ENCODE peak calls at places on chromosomes 4 and X, in seven cellular contexts. V is trophoblast cell, P is IMR-90, Q is mesendoderm, R is mesenchymal stem cell, K is H9, U is H1. F is an unnamed sample.

GRCh38 chrX:11784543-11784942 is 26.5 kb downstream of the MSL3 start:
- DNase-seq in K (no peak), V (no peak), U (no peak), P (no peak), R (no peak), Q (no peak), F (no peak)

GRCh38 chrX:134990475-134991473 is at the start of gene SMIM10:
- DNase-seq in P (peak; percentile 79), K (peak; percentile 45), Q (peak; percentile 53), U (peak; percentile 55), V (peak; percentile 74), R (peak; percentile 83), F (no peak)

GRCh38 chrX:45598841-45599240 is 398.2 kb upstream of the DIPK2B start:
- DNase-seq in K (no peak), R (peak; percentile 36), U (no peak), P (peak; percentile 74), Q (no peak), V (no peak), F (no peak)

GRCh38 chr4:81607947-81608346 is 136.2 kb upstream of the RASGEF1B start:
- DNase-seq in K (no peak), R (peak; percentile 1), P (no peak), V (no peak), U (no peak), Q (no peak), F (no peak)

GRCh38 chr4:98682719-98683118 is 24.3 kb upstream of the TSPAN5 start:
- DNase-seq in R (peak; percentile 46), K (no peak), V (peak; percentile 64), U (no peak), Q (no peak), P (peak; percentile 61), F (no peak)

GRCh38 chr4:169282429-169283113 is 11.8 kb upstream of the SH3RF1 start:
- DNase-seq in P (peak; percentile 78), V (no peak), U (no peak), K (no peak), Q (no peak), R (no peak), F (no peak)

GRCh38 chr4:185625503-185625902 is 90.2 kb upstream of the PDLIM3 start:
- DNase-seq in P (no peak), R (no peak), V (no peak), Q (no peak), U (no peak), K (no peak), F (no peak)

GRCh38 chr4:110780538-110780937 is 157.7 kb upstream of the PITX2 start:
- DNase-seq in P (no peak), U (no peak), Q (no peak), V (no peak), K (no peak), R (no peak), F (no peak)

GRCh38 chrX:41381685-41382084 is 47.7 kb downstream of the DDX3X start:
- DNase-seq in R (peak; percentile 93), P (peak; percentile 90), Q (peak; percentile 61), V (peak; percentile 63), U (no peak), K (peak; percentile 62), F (no peak)

GRCh38 chr4:121597346-121597934 is 99.3 kb downstream of the ANXA5 start:
- DNase-seq in P (peak; percentile 5), K (no peak), R (no peak), U (no peak), V (no peak), Q (peak; percentile 37), F (no peak)

GRCh38 chr4:84907145-84907544 is 59.3 kb downstream of the WDFY3 start:
- DNase-seq in U (no peak), V (no peak), R (no peak), P (no peak), Q (no peak), K (no peak), F (no peak)

GRCh38 chr4:33890841-33891240 is 2353.5 kb downstream of the ARAP2 start:
- DNase-seq in R (no peak), K (no peak), V (no peak), Q (no peak), U (no peak), P (no peak), F (no peak)

GRCh38 chr4:41414380-41414779 is 123.6 kb upstream of the LIMCH1 start:
- DNase-seq in R (no peak), U (no peak), Q (no peak), P (no peak), V (peak; percentile 16), K (no peak), F (no peak)

GRCh38 chrX:16202943-16203342 is 35.7 kb downstream of the MAGEB17 start:
- DNase-seq in U (no peak), K (no peak), Q (no peak), P (no peak), V (no peak), R (no peak), F (no peak)

GRCh38 chr4:104818579-104818978 is 323.9 kb upstream of the CXXC4 start:
- DNase-seq in U (no peak), Q (no peak), R (no peak), P (no peak), V (no peak), K (no peak), F (no peak)

GRCh38 chrX:47182106-47182700 is 11.4 kb upstream of the UBA1 start:
- DNase-seq in V (no peak), Q (no peak), K (no peak), R (no peak), U (no peak), P (no peak), F (no peak)

GRCh38 chrX:47187106-47187677 is 6.4 kb upstream of the UBA1 start:
- DNase-seq in V (no peak), R (no peak), P (no peak), Q (peak; percentile 47), U (no peak), K (peak; percentile 52), F (no peak)

GRCh38 chrX:47184486-47184885 is 9.1 kb upstream of the UBA1 start:
- DNase-seq in K (no peak), R (no peak), P (no peak), U (no peak), Q (no peak), V (no peak), F (no peak)

GRCh38 chrX:47186096-47186740 is 7.4 kb upstream of the UBA1 start:
- DNase-seq in K (no peak), V (no peak), P (no peak), U (no peak), R (no peak), Q (no peak), F (no peak)

DNA sequence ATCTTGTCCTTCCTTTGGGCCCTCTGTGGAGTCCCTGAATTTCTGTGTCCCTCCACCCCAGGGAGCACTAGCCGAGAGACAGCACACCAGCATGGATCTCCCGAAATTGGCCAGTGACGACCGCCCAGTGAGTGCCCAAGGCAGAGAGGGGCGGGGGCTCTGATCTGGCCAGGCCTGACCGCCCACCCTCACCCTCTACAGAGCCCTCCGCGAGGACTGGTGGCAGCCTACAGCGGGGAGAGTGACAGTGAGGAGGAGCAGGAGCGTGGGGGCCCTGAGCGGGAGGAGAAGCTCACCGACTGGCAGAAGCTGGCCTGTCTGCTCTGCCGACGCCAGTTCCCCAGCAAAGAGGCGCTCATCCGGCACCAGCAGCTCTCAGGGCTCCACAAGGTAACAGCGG is 8.4 kb upstream of the UBA1 start:
- DNase-seq in Q (no peak), V (no peak), K (no peak), P (no peak), U (no peak), R (no peak), F (no peak)
- H4K8ac ChIP-seq in Q (no peak overlapping the region), V (no peak overlapping the region), K (no peak overlapping the region), P (no peak overlapping the region), U (no peak overlapping the region), R (no peak overlapping the region), F (no peak overlapping the region)

GRCh38 chrX:31222946-31223345 is 151.1 kb upstream of the FTHL17 start:
- DNase-seq in R (no peak), K (no peak), V (no peak), U (no peak), Q (no peak), P (no peak), F (no peak)

GRCh38 chrX:31227250-31227649 is 155.4 kb upstream of the FTHL17 start:
- DNase-seq in K (no peak), R (no peak), U (no peak), Q (no peak), P (peak; percentile 76), V (peak; percentile 42), F (no peak)

GRCh38 chrX:31223817-31224216 is 152.0 kb upstream of the FTHL17 start:
- DNase-seq in R (peak; percentile 80), U (no peak), K (no peak), P (peak; percentile 80), V (no peak), Q (no peak), F (no peak)

GRCh38 chrX:31225819-31226218 is 154.0 kb upstream of the FTHL17 start:
- DNase-seq in U (no peak), Q (no peak), V (no peak), R (no peak), K (no peak), P (no peak), F (no peak)

DNA sequence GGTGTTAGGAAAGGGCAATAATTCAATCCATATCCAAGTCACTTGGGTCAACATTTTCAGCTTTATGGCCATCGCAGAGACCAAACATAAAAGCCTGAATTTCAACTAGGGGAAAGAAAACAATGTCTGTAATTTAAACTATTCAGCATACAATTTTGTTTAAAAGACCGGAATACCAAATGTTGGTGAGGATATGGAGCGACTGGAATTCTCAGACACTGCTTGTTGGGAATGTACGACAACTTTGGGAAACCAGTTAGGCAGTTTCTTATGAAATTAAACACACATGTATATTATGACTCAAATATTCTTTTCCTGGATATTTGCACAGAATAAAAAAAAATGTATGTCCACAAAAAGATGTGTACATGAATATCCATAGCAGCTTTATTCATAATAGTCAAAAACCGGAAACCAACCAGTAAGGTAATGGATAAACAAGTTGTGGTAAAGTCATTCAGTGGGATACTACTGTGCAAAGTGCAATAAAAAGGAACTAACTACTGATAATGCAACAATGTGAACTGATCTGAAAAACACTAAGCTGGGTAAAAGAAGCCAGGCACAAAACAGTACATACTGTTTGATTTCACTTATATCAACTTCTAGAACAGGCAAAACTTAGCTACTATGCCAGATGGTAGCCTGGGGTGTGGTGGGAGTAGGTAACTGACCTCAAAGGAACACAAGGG is 152.6 kb upstream of the FTHL17 start:
- DNase-seq in K (no peak), P (no peak), R (no peak), U (no peak), Q (no peak), V (no peak), F (no peak)
- H3K18ac ChIP-seq in K (no peak overlapping the region), P (peak overlapping the region; percentile 16), R (no peak overlapping the region), U (no peak overlapping the region), Q (no peak overlapping the region), V (no peak overlapping the region), F (no peak overlapping the region)

DNA sequence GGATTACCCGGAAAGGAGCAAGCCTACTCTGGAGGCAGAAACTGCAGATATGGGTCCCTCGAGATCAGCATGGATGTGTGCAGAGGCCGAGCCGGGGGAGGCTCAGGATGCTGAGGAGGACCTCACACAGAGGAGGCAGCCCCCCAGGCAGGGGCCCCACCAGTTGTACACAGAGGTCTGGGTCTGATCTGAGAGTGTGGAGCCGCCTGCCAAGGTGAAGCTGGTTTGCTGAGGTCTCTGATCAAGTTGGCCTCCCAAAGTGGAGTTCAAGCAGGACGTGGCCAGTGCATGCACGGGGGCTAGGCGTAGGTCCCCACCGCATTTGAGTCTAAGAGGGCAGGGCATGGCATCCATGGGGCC is 35.0 kb downstream of the ACOX3 start:
- DNase-seq in P (no peak), V (no peak), K (no peak), U (no peak), Q (no peak), R (no peak), F (no peak)
- H4K8ac ChIP-seq in P (no peak overlapping the region), V (no peak overlapping the region), K (no peak overlapping the region), U (no peak overlapping the region), Q (no peak overlapping the region), R (no peak overlapping the region), F (no peak overlapping the region)

GRCh38 chr4:177201614-177202013 is 108.1 kb upstream of the NEIL3 start:
- DNase-seq in K (no peak), R (no peak), P (no peak), V (no peak), Q (no peak), U (no peak), F (no peak)
- H3K18ac ChIP-seq in K (no peak overlapping the region), R (no peak overlapping the region), P (peak overlapping the region; percentile 83), V (no peak overlapping the region), Q (no peak overlapping the region), U (no peak overlapping the region), F (no peak overlapping the region)

F was measured in neuronal stem cell.